ENCODE peak calls at places on chromosomes 12 and 14, in nine cellular contexts. P is mammary epithelial cell; I is NCI-H2029 treated with DMSO at 0.1 percent for 48 hours; G is fibroblast of the aortic adventitia; L is CD8-positive, alpha-beta T cell; T is activated B cell treated with CpG ODN at 0.5 μM for 24 hours; E is GM20000; Z is stimulated activated CD8-positive, alpha-beta memory T cell treated with anti-CD3 and anti-CD28 coated beads, Interleukin-4, amount 100 ng/mL, for 4 hours; O is HCT116. M is an unnamed sample.

GRCh38 chr12:12546314-12546772 is 16.3 kb downstream of the DUSP16 start:
- DNase-seq in P (no peak), I (no peak), G (no peak), L (no peak), T (no peak), E (no peak), Z (no peak), O (no peak), M (no peak)

GRCh38 chr14:104789752-104790743 is 5.5 kb downstream of the AKT1 start:
- DNase-seq in P (no peak), I (no peak), G (no peak), L (no peak), T (no peak), E (no peak), Z (no peak), O (no peak), M (no peak)

GRCh38 chr14:64196668-64197411 is 97.3 kb downstream of the ESR2 start:
- DNase-seq in P (no peak), I (no peak), G (peak), L (no peak), T (peak), E (peak), Z (no peak), O (no peak), M (peak)

GRCh38 chr12:106771425-106771824 is 3.1 kb upstream of the RIC8B start:
- DNase-seq in P (no peak), I (no peak), G (no peak), L (no peak), T (no peak), E (no peak), Z (no peak), O (no peak), M (no peak)

GRCh38 chr12:12557733-12558132 is 4.9 kb downstream of the DUSP16 start:
- DNase-seq in P (no peak), I (no peak), G (no peak), L (no peak), T (no peak), E (no peak), Z (no peak), O (no peak), M (no peak)

GRCh38 chr14:21231020-21231652 is 38.1 kb downstream of the HNRNPC start:
- DNase-seq in P (no peak), I (no peak), G (no peak), L (no peak), T (no peak), E (no peak), Z (no peak), O (no peak), M (no peak)

GRCh38 chr14:50062438-50063039 is 53.8 kb downstream of the VCPKMT start:
- DNase-seq in P (peak), I (no peak), G (peak), L (peak), T (no peak), E (peak), Z (peak), O (peak), M (no peak)

GRCh38 chr12:49974231-49974675 is 1.5 kb downstream of the AQP6 start:
- DNase-seq in P (no peak), I (no peak), G (peak), L (no peak), T (no peak), E (no peak), Z (no peak), O (no peak), M (peak)

GRCh38 chr12:93322784-93323183 is 54.9 kb upstream of the NUDT4 start:
- DNase-seq in P (peak), I (no peak), G (no peak), L (no peak), T (no peak), E (no peak), Z (no peak), O (no peak), M (no peak)

GRCh38 chr12:51196547-51196946 is 21.3 kb downstream of the POU6F1 start:
- DNase-seq in P (no peak), I (no peak), G (no peak), L (no peak), T (no peak), E (peak), Z (no peak), O (no peak), M (no peak)

GRCh38 chr12:6471992-6472366 is 1.5 kb upstream of the VAMP1 start:
- DNase-seq in P (peak), I (no peak), G (peak), L (no peak), T (no peak), E (no peak), Z (no peak), O (no peak), M (no peak)

GRCh38 chr14:90421621-90422020 is 24.8 kb downstream of the CALM1 start:
- DNase-seq in P (no peak), I (no peak), G (no peak), L (no peak), T (no peak), E (no peak), Z (no peak), O (no peak), M (no peak)

GRCh38 chr14:104870368-104871144 is 5.5 kb downstream of the CEP170B start:
- DNase-seq in P (no peak), I (no peak), G (no peak), L (peak), T (peak), E (no peak), Z (no peak), O (no peak), M (no peak)

GRCh38 chr14:35808076-35808657 is 928 bp downstream of the RALGAPA1 start:
- DNase-seq in P (peak), I (peak), G (peak), L (no peak), T (no peak), E (no peak), Z (no peak), O (no peak), M (peak)

GRCh38 chr12:75481013-75481705 is 604 bp downstream of the GLIPR1 start:
- DNase-seq in P (no peak), I (no peak), G (peak), L (no peak), T (no peak), E (no peak), Z (no peak), O (no peak), M (no peak)

GRCh38 chr12:98344630-98345029 is 170.8 kb upstream of the TMPO start:
- DNase-seq in P (no peak), I (no peak), G (no peak), L (no peak), T (no peak), E (no peak), Z (no peak), O (no peak), M (no peak)

GRCh38 chr12:124420972-124421674 is 126.2 kb downstream of the RFLNA start:
- DNase-seq in P (no peak), I (no peak), G (no peak), L (no peak), T (no peak), E (no peak), Z (no peak), O (no peak), M (peak)

GRCh38 chr14:55697358-55697985 is 117.5 kb downstream of the KTN1 start:
- DNase-seq in P (no peak), I (no peak), G (no peak), L (no peak), T (no peak), E (no peak), Z (no peak), O (no peak), M (no peak)

GRCh38 chr12:13190275-13190674 is 6.3 kb upstream of the EMP1 start:
- DNase-seq in P (no peak), I (no peak), G (no peak), L (no peak), T (no peak), E (no peak), Z (no peak), O (no peak), M (no peak)

GRCh38 chr12:41061189-41061588 is 126.9 kb upstream of the PDZRN4 start:
- DNase-seq in P (no peak), I (peak), G (no peak), L (no peak), T (no peak), E (no peak), Z (no peak), O (no peak), M (peak)

GRCh38 chr12:13570005-13570694 is 373.6 kb downstream of the EMP1 start:
- DNase-seq in P (peak), I (no peak), G (no peak), L (no peak), T (no peak), E (no peak), Z (no peak), O (peak), M (no peak)

GRCh38 chr14:76051717-76052459 is 66.3 kb downstream of the IFT43 start:
- DNase-seq in P (no peak), I (no peak), G (no peak), L (no peak), T (no peak), E (no peak), Z (no peak), O (no peak), M (no peak)

GRCh38 chr12:67482751-67483661 is 165.5 kb upstream of the DYRK2 start:
- DNase-seq in P (peak), I (peak), G (peak), L (peak), T (no peak), E (peak), Z (peak), O (no peak), M (peak)

GRCh38 chr12:59619461-59620240 is 23.8 kb downstream of the SLC16A7 start:
- DNase-seq in P (no peak), I (no peak), G (no peak), L (no peak), T (no peak), E (no peak), Z (no peak), O (no peak), M (no peak)

GRCh38 chr12:39103552-39104165 is 198.3 kb upstream of the CPNE8 start:
- DNase-seq in P (peak), I (peak), G (peak), L (no peak), T (no peak), E (peak), Z (no peak), O (peak), M (peak)

M was measured in globus pallidus.